ENCODE peak calls at places on chromosomes 1 and 21, in five cellular contexts. One of them, this sample, is unnamed.

GRCh38 chr1:43706598-43707190 is 642 bp upstream of the ST3GAL3 start:
- DNase-seq in esophagus squamous epithelium: no peak
- DNase-seq in nephron progenitor cell: peak
- DNase-seq in fibroblast of mammary gland: peak
- DNase-seq in A549: no peak
- DNase-seq in this sample: no peak

GRCh38 chr1:202659974-202660373 is 50.3 kb downstream of the SYT2 start:
- DNase-seq in nephron progenitor cell: no peak
- DNase-seq in fibroblast of mammary gland: no peak
- DNase-seq in A549: no peak
- DNase-seq in esophagus squamous epithelium: no peak
- DNase-seq in this sample: no peak

GRCh38 chr1:17874231-17874630 is 119.1 kb downstream of the ACTL8 start:
- DNase-seq in A549: no peak
- DNase-seq in esophagus squamous epithelium: no peak
- DNase-seq in nephron progenitor cell: no peak
- DNase-seq in fibroblast of mammary gland: peak
- DNase-seq in this sample: no peak

GRCh38 chr1:185720633-185721272 is 13.4 kb upstream of the HMCN1 start:
- DNase-seq in esophagus squamous epithelium: no peak
- DNase-seq in nephron progenitor cell: no peak
- DNase-seq in fibroblast of mammary gland: peak
- DNase-seq in A549: no peak
- DNase-seq in this sample: no peak

GRCh38 chr1:214445201-214445600 is 106.2 kb downstream of the PTPN14 start:
- DNase-seq in A549: no peak
- DNase-seq in fibroblast of mammary gland: peak
- DNase-seq in esophagus squamous epithelium: no peak
- DNase-seq in nephron progenitor cell: no peak
- DNase-seq in this sample: no peak

GRCh38 chr1:199665371-199665770 is 362.1 kb upstream of the NR5A2 start:
- DNase-seq in nephron progenitor cell: no peak
- DNase-seq in fibroblast of mammary gland: no peak
- DNase-seq in esophagus squamous epithelium: no peak
- DNase-seq in A549: no peak
- DNase-seq in this sample: no peak

GRCh38 chr1:43668956-43669355 is 19.0 kb downstream of the KDM4A start:
- DNase-seq in esophagus squamous epithelium: no peak
- DNase-seq in A549: no peak
- DNase-seq in fibroblast of mammary gland: peak
- DNase-seq in nephron progenitor cell: no peak
- DNase-seq in this sample: no peak

GRCh38 chr1:61640531-61641125 is 84.3 kb downstream of the TM2D1 start:
- DNase-seq in nephron progenitor cell: no peak
- DNase-seq in fibroblast of mammary gland: peak
- DNase-seq in A549: no peak
- DNase-seq in esophagus squamous epithelium: no peak
- DNase-seq in this sample: no peak

GRCh38 chr1:90501281-90501680 is 215.8 kb downstream of the BARHL2 start:
- DNase-seq in esophagus squamous epithelium: no peak
- DNase-seq in A549: no peak
- DNase-seq in nephron progenitor cell: no peak
- DNase-seq in fibroblast of mammary gland: no peak
- DNase-seq in this sample: no peak

GRCh38 chr1:192544983-192545393 is 30.6 kb upstream of the RGS1 start:
- DNase-seq in fibroblast of mammary gland: peak
- DNase-seq in nephron progenitor cell: no peak
- DNase-seq in esophagus squamous epithelium: no peak
- DNase-seq in A549: peak
- DNase-seq in this sample: no peak

GRCh38 chr1:31750858-31751638 is 13.1 kb downstream of the ADGRB2 start:
- DNase-seq in fibroblast of mammary gland: peak
- DNase-seq in esophagus squamous epithelium: no peak
- DNase-seq in nephron progenitor cell: no peak
- DNase-seq in A549: no peak
- DNase-seq in this sample: no peak

GRCh38 chr1:204104331-204105222 is 31.7 kb downstream of the SOX13 start:
- DNase-seq in esophagus squamous epithelium: no peak
- DNase-seq in A549: peak
- DNase-seq in nephron progenitor cell: no peak
- DNase-seq in fibroblast of mammary gland: no peak
- DNase-seq in this sample: no peak

GRCh38 chr1:214494706-214495105 is 56.7 kb downstream of the PTPN14 start:
- DNase-seq in nephron progenitor cell: no peak
- DNase-seq in A549: no peak
- DNase-seq in fibroblast of mammary gland: no peak
- DNase-seq in esophagus squamous epithelium: no peak
- DNase-seq in this sample: no peak

GRCh38 chr1:212106286-212106792 is 70.8 kb downstream of the DTL start:
- DNase-seq in A549: no peak
- DNase-seq in fibroblast of mammary gland: no peak
- DNase-seq in nephron progenitor cell: no peak
- DNase-seq in esophagus squamous epithelium: no peak
- DNase-seq in this sample: no peak

GRCh38 chr21:38679531-38679930 is 126.2 kb upstream of the ETS2 start:
- DNase-seq in A549: no peak
- DNase-seq in esophagus squamous epithelium: no peak
- DNase-seq in fibroblast of mammary gland: peak
- DNase-seq in nephron progenitor cell: no peak
- DNase-seq in this sample: no peak

GRCh38 chr1:202802998-202803932 is 5.0 kb downstream of the KDM5B start:
- DNase-seq in A549: no peak
- DNase-seq in nephron progenitor cell: no peak
- DNase-seq in esophagus squamous epithelium: no peak
- DNase-seq in fibroblast of mammary gland: peak
- DNase-seq in this sample: no peak

GRCh38 chr1:15283500-15283899 is 36.5 kb downstream of the FHAD1 start:
- DNase-seq in fibroblast of mammary gland: peak
- DNase-seq in nephron progenitor cell: no peak
- DNase-seq in esophagus squamous epithelium: no peak
- DNase-seq in A549: peak
- DNase-seq in this sample: no peak

GRCh38 chr1:145849356-145850165 is 4.1 kb downstream of the NUDT17 start:
- DNase-seq in fibroblast of mammary gland: peak
- DNase-seq in nephron progenitor cell: peak
- DNase-seq in A549: no peak
- DNase-seq in esophagus squamous epithelium: no peak
- DNase-seq in this sample: no peak

GRCh38 chr1:205963756-205964155 is 20.5 kb upstream of the SLC26A9 start:
- DNase-seq in nephron progenitor cell: no peak
- DNase-seq in A549: no peak
- DNase-seq in esophagus squamous epithelium: no peak
- DNase-seq in fibroblast of mammary gland: no peak
- DNase-seq in this sample: no peak

GRCh38 chr1:100881687-100882086 is 13.0 kb downstream of the EXTL2 start:
- DNase-seq in esophagus squamous epithelium: no peak
- DNase-seq in nephron progenitor cell: no peak
- DNase-seq in fibroblast of mammary gland: no peak
- DNase-seq in A549: no peak
- DNase-seq in this sample: no peak

GRCh38 chr1:100879422-100879821 is 15.2 kb downstream of the EXTL2 start:
- DNase-seq in esophagus squamous epithelium: no peak
- DNase-seq in fibroblast of mammary gland: no peak
- DNase-seq in nephron progenitor cell: no peak
- DNase-seq in A549: no peak
- DNase-seq in this sample: no peak

GRCh38 chr1:100882622-100883186 is 11.9 kb downstream of the EXTL2 start:
- DNase-seq in fibroblast of mammary gland: no peak
- DNase-seq in nephron progenitor cell: no peak
- DNase-seq in A549: no peak
- DNase-seq in esophagus squamous epithelium: no peak
- DNase-seq in this sample: no peak

GRCh38 chr1:100883963-100884362 is 10.7 kb downstream of the EXTL2 start:
- DNase-seq in esophagus squamous epithelium: no peak
- DNase-seq in nephron progenitor cell: no peak
- DNase-seq in fibroblast of mammary gland: peak
- DNase-seq in A549: peak
- DNase-seq in this sample: no peak
- TF ChIP-seq CTCF in esophagus squamous epithelium: no peak
- TF ChIP-seq CTCF in nephron progenitor cell: no peak
- TF ChIP-seq CTCF in fibroblast of mammary gland: peak
- TF ChIP-seq CTCF in A549: no peak
- TF ChIP-seq CTCF in this sample: no peak

DNA sequence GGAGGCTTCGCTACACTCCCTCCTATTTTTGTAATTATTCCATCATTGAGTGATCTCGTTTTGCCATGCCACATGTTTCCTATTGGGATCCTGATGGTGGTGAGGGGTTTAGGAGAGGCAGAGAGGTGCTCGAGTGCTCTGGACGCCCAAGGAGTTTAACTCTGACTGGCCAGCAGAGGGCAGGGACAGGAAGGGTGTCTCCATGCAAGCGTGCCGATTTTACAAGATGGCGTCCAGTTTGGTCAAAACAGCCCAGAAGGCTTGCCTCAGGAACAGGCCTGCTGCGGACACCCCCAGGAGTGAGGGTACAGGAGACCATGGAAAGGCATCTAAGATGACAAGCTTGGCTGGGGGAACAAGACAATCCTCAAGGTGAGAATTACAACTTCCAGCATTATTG is 33.8 kb upstream of the KCNE2 start:
- DNase-seq in A549: no peak
- DNase-seq in esophagus squamous epithelium: no peak
- DNase-seq in fibroblast of mammary gland: no peak
- DNase-seq in nephron progenitor cell: no peak
- DNase-seq in this sample: no peak
- TF ChIP-seq CTCF in A549: no peak
- TF ChIP-seq CTCF in esophagus squamous epithelium: no peak
- TF ChIP-seq CTCF in fibroblast of mammary gland: no peak
- TF ChIP-seq CTCF in nephron progenitor cell: no peak
- TF ChIP-seq CTCF in this sample: no peak

DNA sequence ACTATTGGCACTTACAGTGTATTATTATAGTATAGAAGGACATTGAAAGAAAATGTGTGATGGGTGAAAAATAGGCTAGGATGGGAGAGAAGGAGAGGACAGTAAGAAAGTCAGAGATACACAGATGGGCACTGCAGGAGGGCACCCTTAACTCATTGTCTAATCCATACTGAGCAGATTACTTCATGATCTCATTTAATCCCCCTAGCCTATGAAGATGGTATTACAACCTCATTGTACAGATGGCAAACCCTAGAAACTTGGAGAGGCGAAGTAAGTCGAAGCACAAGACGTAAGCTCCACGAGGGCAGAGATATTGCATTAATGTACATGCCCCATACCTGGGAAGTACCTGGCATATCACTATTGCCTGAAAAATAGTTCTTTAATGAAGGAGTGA is 346.9 kb upstream of the DAB1 start:
- DNase-seq in esophagus squamous epithelium: no peak
- DNase-seq in A549: no peak
- DNase-seq in nephron progenitor cell: no peak
- DNase-seq in fibroblast of mammary gland: peak
- DNase-seq in this sample: no peak
- TF ChIP-seq CTCF in esophagus squamous epithelium: no peak
- TF ChIP-seq CTCF in A549: no peak
- TF ChIP-seq CTCF in nephron progenitor cell: peak
- TF ChIP-seq CTCF in fibroblast of mammary gland: peak
- TF ChIP-seq CTCF in this sample: peak

GRCh38 chr21:41932191-41932575 is 21.6 kb downstream of the C2CD2 start:
- DNase-seq in A549: no peak
- DNase-seq in nephron progenitor cell: no peak
- DNase-seq in fibroblast of mammary gland: peak
- DNase-seq in esophagus squamous epithelium: no peak
- DNase-seq in this sample: no peak
- TF ChIP-seq CTCF in A549: no peak
- TF ChIP-seq CTCF in nephron progenitor cell: no peak
- TF ChIP-seq CTCF in fibroblast of mammary gland: peak
- TF ChIP-seq CTCF in esophagus squamous epithelium: no peak
- TF ChIP-seq CTCF in this sample: no peak

GRCh38 chr1:55483523-55483922 is 268.4 kb upstream of the USP24 start:
- DNase-seq in nephron progenitor cell: no peak
- DNase-seq in A549: no peak
- DNase-seq in fibroblast of mammary gland: no peak
- DNase-seq in esophagus squamous epithelium: no peak
- DNase-seq in this sample: no peak
- TF ChIP-seq CTCF in nephron progenitor cell: no peak
- TF ChIP-seq CTCF in A549: no peak
- TF ChIP-seq CTCF in fibroblast of mammary gland: peak
- TF ChIP-seq CTCF in esophagus squamous epithelium: no peak
- TF ChIP-seq CTCF in this sample: peak

DNA sequence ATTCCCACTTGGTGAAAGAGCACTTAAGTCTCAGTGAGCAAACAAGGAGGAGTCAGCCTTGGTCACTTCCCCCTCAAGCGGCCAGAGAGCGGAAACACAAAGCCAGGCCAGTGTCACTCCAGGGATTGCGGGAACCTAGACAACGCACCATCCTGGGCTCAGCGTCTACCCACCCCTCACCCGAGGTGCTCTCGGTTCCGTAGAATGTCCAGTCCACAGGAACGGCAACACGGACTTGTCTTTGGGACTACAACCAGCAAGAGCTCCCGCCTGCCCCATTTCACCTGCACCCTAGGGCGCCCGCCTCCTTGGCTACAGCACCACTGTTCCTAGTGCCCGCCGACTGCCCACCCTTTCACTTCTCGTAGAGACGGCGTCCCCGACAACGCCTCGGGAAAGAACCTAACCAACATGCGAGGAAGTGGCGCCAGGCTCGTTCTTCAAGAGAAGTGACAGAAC is 511 bp downstream of the GDAP2 start:
- DNase-seq in A549: peak
- DNase-seq in nephron progenitor cell: peak
- DNase-seq in esophagus squamous epithelium: no peak
- DNase-seq in fibroblast of mammary gland: peak
- DNase-seq in this sample: peak
- TF ChIP-seq CTCF in A549: no peak
- TF ChIP-seq CTCF in nephron progenitor cell: no peak
- TF ChIP-seq CTCF in esophagus squamous epithelium: no peak
- TF ChIP-seq CTCF in fibroblast of mammary gland: peak
- TF ChIP-seq CTCF in this sample: no peak

GRCh38 chr1:218345673-218346390 is 696 bp downstream of the TGFB2 start:
- DNase-seq in nephron progenitor cell: peak
- DNase-seq in A549: no peak
- DNase-seq in fibroblast of mammary gland: peak
- DNase-seq in esophagus squamous epithelium: no peak
- DNase-seq in this sample: peak
- TF ChIP-seq CTCF in nephron progenitor cell: no peak
- TF ChIP-seq CTCF in A549: no peak
- TF ChIP-seq CTCF in fibroblast of mammary gland: no peak
- TF ChIP-seq CTCF in esophagus squamous epithelium: no peak
- TF ChIP-seq CTCF in this sample: no peak

GRCh38 chr1:68111804-68112436 is 61.5 kb upstream of the DIRAS3 start:
- DNase-seq in nephron progenitor cell: peak
- DNase-seq in A549: peak
- DNase-seq in fibroblast of mammary gland: peak
- DNase-seq in esophagus squamous epithelium: no peak
- DNase-seq in this sample: no peak
- TF ChIP-seq CTCF in nephron progenitor cell: peak
- TF ChIP-seq CTCF in A549: peak
- TF ChIP-seq CTCF in fibroblast of mammary gland: peak
- TF ChIP-seq CTCF in esophagus squamous epithelium: peak
- TF ChIP-seq CTCF in this sample: peak